ENCODE peak calls at places on chromosomes 1 and 21, in nine cellular contexts. A is SK-N-SH, R is transverse colon, U is H1, M is upper lobe of left lung, L is HepG2, F is A549, Z is K562, X is ovary. H is an unnamed sample. For H3K4me1, the result is how much of the 10 kb centered on the place peaks cover.

GRCh38 chr1:218164930-218165686 is 120.0 kb upstream of the RRP15 start:
- DNase-seq in A (peak), R (peak), U (peak), M (no peak), L (no peak), F (peak), Z (no peak), X (peak), H (no peak)

GRCh38 chr1:222975472-222976122 is 160.8 kb downstream of the DISP1 start:
- DNase-seq in A (no peak), R (no peak), U (no peak), M (no peak), L (no peak), F (no peak), Z (no peak), X (no peak), H (no peak)

GRCh38 chr21:25867041-25867440 is 132.3 kb downstream of the GABPA start:
- DNase-seq in A (peak), R (no peak), U (no peak), M (no peak), L (no peak), F (no peak), Z (no peak), X (no peak), H (no peak)

GRCh38 chr1:67793562-67793961 is 39.7 kb downstream of the GNG12 start:
- DNase-seq in A (no peak), R (no peak), U (no peak), M (no peak), L (no peak), F (no peak), Z (no peak), X (no peak), H (no peak)

GRCh38 chr1:178818416-178818815 is 52.5 kb downstream of the ANGPTL1 start:
- DNase-seq in A (no peak), R (no peak), U (no peak), M (no peak), L (no peak), F (no peak), Z (no peak), X (no peak), H (no peak)

GRCh38 chr21:35984654-35985366 is 75.5 kb downstream of the SETD4 start:
- DNase-seq in A (no peak), R (no peak), U (no peak), M (no peak), L (peak), F (no peak), Z (no peak), X (no peak), H (no peak)

GRCh38 chr21:21018841-21019240 is 20.6 kb downstream of the NCAM2 start:
- DNase-seq in A (no peak), R (no peak), U (no peak), M (no peak), L (no peak), F (no peak), Z (no peak), X (no peak), H (no peak)

GRCh38 chr1:225828706-225829344 is 18.9 kb downstream of the EPHX1 start:
- DNase-seq in A (no peak), R (no peak), U (no peak), M (no peak), L (no peak), F (no peak), Z (no peak), X (no peak), H (no peak)

GRCh38 chr1:53575141-53575947 is 116.1 kb downstream of the DMRTB1 start:
- DNase-seq in A (no peak), R (no peak), U (no peak), M (no peak), L (no peak), F (no peak), Z (no peak), X (no peak), H (no peak)

GRCh38 chr1:99662581-99663208 is 16.8 kb downstream of the PALMD start:
- DNase-seq in A (no peak), R (peak), U (no peak), M (peak), L (no peak), F (no peak), Z (no peak), X (peak), H (peak)

GRCh38 chr1:78651247-78651646 is 1.6 kb downstream of the IFI44 start:
- DNase-seq in A (no peak), R (no peak), U (no peak), M (peak), L (no peak), F (no peak), Z (no peak), X (no peak), H (no peak)

GRCh38 chr1:230753586-230754251 is 6.5 kb downstream of the CAPN9 start:
- DNase-seq in A (peak), R (peak), U (peak), M (peak), L (peak), F (no peak), Z (peak), X (peak), H (no peak)

GRCh38 chr1:198031086-198031485 is 113.9 kb downstream of the LHX9 start:
- DNase-seq in A (no peak), R (no peak), U (no peak), M (no peak), L (no peak), F (no peak), Z (no peak), X (no peak), H (no peak)

GRCh38 chr1:203069028-203069804 is 16.6 kb downstream of the MYOG start:
- DNase-seq in A (peak), R (no peak), U (no peak), M (no peak), L (no peak), F (no peak), Z (no peak), X (no peak), H (no peak)

GRCh38 chr1:29235955-29236742 is at the start of gene PTPRU:
- DNase-seq in A (peak), R (peak), U (peak), M (peak), L (peak), F (peak), Z (peak), X (peak), H (peak)

GRCh38 chr1:106194206-106194605 is 862.3 kb upstream of the PRMT6 start:
- DNase-seq in A (no peak), R (no peak), U (no peak), M (no peak), L (no peak), F (no peak), Z (no peak), X (no peak), H (no peak)

GRCh38 chr1:108708726-108709660 is 3.7 kb upstream of the FNDC7 start:
- DNase-seq in A (no peak), R (peak), U (peak), M (peak), L (no peak), F (peak), Z (no peak), X (no peak), H (no peak)

GRCh38 chr1:59026472-59026948 is 242.7 kb upstream of the JUN start:
- DNase-seq in A (no peak), R (no peak), U (no peak), M (no peak), L (no peak), F (no peak), Z (no peak), X (no peak), H (no peak)

GRCh38 chr1:238485062-238485905 is 594.6 kb upstream of the ZP4 start:
- DNase-seq in A (no peak), R (no peak), U (no peak), M (no peak), L (no peak), F (no peak), Z (no peak), X (no peak), H (no peak)

GRCh38 chr1:244137725-244138124 is 86.6 kb downstream of the ZBTB18 start:
- DNase-seq in A (no peak), R (no peak), U (no peak), M (no peak), L (no peak), F (no peak), Z (no peak), X (no peak), H (no peak)

GRCh38 chr1:51088474-51088873 is 13.6 kb upstream of the C1orf185 start:
- DNase-seq in A (no peak), R (no peak), U (no peak), M (no peak), L (no peak), F (no peak), Z (no peak), X (no peak), H (no peak)

GRCh38 chr1:112713466-112714312 is 1.4 kb downstream of the PPM1J start:
- DNase-seq in A (no peak), R (no peak), U (no peak), M (peak), L (no peak), F (no peak), Z (no peak), X (no peak), H (no peak)

GRCh38 chr1:154423303-154423987 is 18.3 kb downstream of the IL6R start:
- DNase-seq in A (no peak), R (no peak), U (no peak), M (no peak), L (no peak), F (no peak), Z (no peak), X (no peak), H (no peak)

GRCh38 chr1:109821831-109822745 is 58.4 kb upstream of the EPS8L3 start:
- DNase-seq in A (no peak), R (no peak), U (peak), M (peak), L (no peak), F (peak), Z (peak), X (no peak), H (no peak)

GRCh38 chr21:31409849-31410762 is 66.0 kb upstream of the TIAM1 start:
- DNase-seq in A (no peak), R (no peak), U (no peak), M (no peak), L (no peak), F (no peak), Z (no peak), X (no peak), H (no peak)

GRCh38 chr1:15314328-15315281 is 67.6 kb downstream of the FHAD1 start:
- DNase-seq in A (no peak), R (no peak), U (no peak), M (no peak), L (no peak), F (no peak), Z (no peak), X (no peak), H (no peak)

GRCh38 chr1:215547009-215547408 is 20.1 kb upstream of the KCTD3 start:
- DNase-seq in A (no peak), R (no peak), U (no peak), M (no peak), L (no peak), F (no peak), Z (no peak), X (no peak), H (no peak)

GRCh38 chr1:194069168-194069830 is 882.9 kb upstream of the B3GALT2 start:
- DNase-seq in A (no peak), R (peak), U (no peak), M (no peak), L (no peak), F (no peak), Z (no peak), X (peak), H (no peak)

GRCh38 chr1:66276229-66276628 is 257.7 kb upstream of the SGIP1 start:
- DNase-seq in A (no peak), R (no peak), U (no peak), M (no peak), L (no peak), F (no peak), Z (no peak), X (no peak), H (no peak)

GRCh38 chr1:60376196-60376595 is 302.6 kb upstream of the C1orf87 start:
- DNase-seq in A (no peak), R (no peak), U (no peak), M (no peak), L (no peak), F (no peak), Z (no peak), X (no peak), H (no peak)

DNA sequence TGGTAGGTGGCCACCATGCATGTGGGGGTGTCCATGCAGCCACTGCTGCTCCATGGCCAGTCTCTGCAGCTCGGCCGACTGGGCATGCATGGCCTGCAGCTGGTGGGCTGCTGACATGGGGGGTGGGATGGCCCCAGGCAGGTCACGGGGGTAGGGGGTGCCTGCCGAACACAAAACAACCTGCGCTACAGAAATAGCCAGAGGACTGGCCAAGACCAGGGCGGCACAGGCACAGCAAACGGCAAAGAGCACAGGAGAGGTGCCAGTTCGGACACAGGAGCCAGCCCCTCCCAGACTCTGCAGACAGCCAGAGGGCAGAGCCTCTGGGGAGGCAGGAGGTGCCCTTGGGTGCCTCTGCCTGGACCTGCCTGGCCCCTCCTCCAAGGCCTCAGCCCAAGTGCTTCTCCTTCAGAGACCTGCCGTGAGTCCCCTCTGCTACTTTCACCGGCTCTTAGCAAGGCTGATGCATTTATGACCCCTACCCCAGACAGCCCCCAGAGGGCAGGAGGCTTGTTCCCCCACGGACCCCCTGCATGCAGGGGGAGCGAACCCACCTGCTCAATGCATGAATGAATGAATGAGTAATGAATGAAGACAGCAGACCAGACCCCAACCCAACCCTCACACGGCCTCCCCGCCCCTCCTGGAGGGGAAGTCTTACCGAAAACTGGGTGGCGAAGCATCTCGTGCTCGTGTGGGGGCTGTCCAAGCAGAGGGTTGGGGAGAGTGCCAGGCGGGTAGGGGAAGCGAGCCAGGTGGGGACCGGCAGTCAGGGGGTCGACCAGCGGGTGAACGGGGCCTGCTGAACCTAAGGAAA is 37.7 kb downstream of the SLC45A1 start:
- DNase-seq in A (no peak), R (no peak), U (no peak), M (no peak), L (no peak), F (no peak), Z (no peak), X (peak), H (no peak)
- H3K4me1 ChIP-seq in A (under half), R (under half), U (under half), M (under half), L (under half), F (under half), Z (under half), X (under half), H (under half)

DNA sequence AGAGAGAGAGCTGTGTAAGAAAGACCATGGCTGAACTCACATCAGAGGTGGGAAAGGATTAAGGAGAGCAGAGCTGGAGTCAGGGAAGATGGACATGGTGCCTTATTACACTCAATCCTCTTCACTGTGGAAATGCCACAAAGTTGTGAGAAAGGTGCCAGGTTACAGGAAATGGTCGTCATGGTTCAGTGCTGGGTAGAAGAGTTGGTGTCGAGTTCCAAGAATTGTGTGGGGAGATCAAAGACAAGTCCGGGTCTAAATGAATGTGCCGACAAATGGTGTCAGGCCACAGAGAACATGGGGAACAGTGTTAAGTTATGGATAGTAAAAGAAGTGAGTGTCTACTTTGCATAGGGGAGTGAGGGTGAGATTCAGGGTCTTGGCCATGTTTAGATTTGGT is 40.9 kb downstream of the LAMC2 start:
- DNase-seq in A (no peak), R (no peak), U (no peak), M (no peak), L (no peak), F (no peak), Z (no peak), X (no peak), H (no peak)
- TF ChIP-seq EP300 in A (no peak), R (no peak), U (no peak), M (no peak), L (no peak), F (no peak), Z (no peak), X (no peak), H (no peak)

GRCh38 chr1:201712387-201713092 is 116.4 kb upstream of the IPO9 start:
- DNase-seq in A (no peak), R (no peak), U (no peak), M (no peak), L (no peak), F (no peak), Z (no peak), X (peak), H (no peak)

GRCh38 chr1:201711101-201711597 is 117.8 kb upstream of the IPO9 start:
- DNase-seq in A (no peak), R (no peak), U (no peak), M (no peak), L (no peak), F (no peak), Z (no peak), X (no peak), H (no peak)

GRCh38 chr1:201713093-201713810 is 115.7 kb upstream of the IPO9 start:
- DNase-seq in A (no peak), R (peak), U (no peak), M (peak), L (no peak), F (peak), Z (no peak), X (peak), H (peak)

GRCh38 chr1:201710632-201711031 is 118.3 kb upstream of the IPO9 start:
- DNase-seq in A (no peak), R (no peak), U (no peak), M (no peak), L (no peak), F (no peak), Z (no peak), X (no peak), H (no peak)

GRCh38 chr1:201711811-201712210 is 117.1 kb upstream of the IPO9 start:
- DNase-seq in A (no peak), R (no peak), U (no peak), M (no peak), L (no peak), F (no peak), Z (no peak), X (no peak), H (no peak)
- H3K4me1 ChIP-seq in A (under half), R (half or more), U (under half), M (half or more), L (under half), F (half or more), Z (under half), X (under half), H (half or more)

GRCh38 chr1:24155011-24155782 is 12.3 kb upstream of the IL22RA1 start:
- DNase-seq in A (peak), R (peak), U (peak), M (peak), L (peak), F (peak), Z (peak), X (no peak), H (no peak)
- TF ChIP-seq EP300 in A (no peak), R (no peak), U (no peak), M (no peak), L (no peak), F (no peak), Z (no peak), X (no peak), H (no peak)

GRCh38 chr1:234965128-234965527 is 163.5 kb downstream of the TOMM20 start:
- DNase-seq in A (no peak), R (no peak), U (no peak), M (no peak), L (no peak), F (no peak), Z (no peak), X (no peak), H (no peak)

GRCh38 chr1:234968470-234968869 is 160.2 kb downstream of the TOMM20 start:
- DNase-seq in A (no peak), R (no peak), U (no peak), M (no peak), L (no peak), F (no peak), Z (no peak), X (no peak), H (no peak)

GRCh38 chr1:234969630-234970370 is 158.8 kb downstream of the TOMM20 start:
- DNase-seq in A (peak), R (no peak), U (peak), M (peak), L (no peak), F (no peak), Z (no peak), X (peak), H (peak)

GRCh38 chr1:234969011-234969441 is 159.6 kb downstream of the TOMM20 start:
- DNase-seq in A (no peak), R (no peak), U (no peak), M (no peak), L (no peak), F (no peak), Z (no peak), X (no peak), H (no peak)

DNA sequence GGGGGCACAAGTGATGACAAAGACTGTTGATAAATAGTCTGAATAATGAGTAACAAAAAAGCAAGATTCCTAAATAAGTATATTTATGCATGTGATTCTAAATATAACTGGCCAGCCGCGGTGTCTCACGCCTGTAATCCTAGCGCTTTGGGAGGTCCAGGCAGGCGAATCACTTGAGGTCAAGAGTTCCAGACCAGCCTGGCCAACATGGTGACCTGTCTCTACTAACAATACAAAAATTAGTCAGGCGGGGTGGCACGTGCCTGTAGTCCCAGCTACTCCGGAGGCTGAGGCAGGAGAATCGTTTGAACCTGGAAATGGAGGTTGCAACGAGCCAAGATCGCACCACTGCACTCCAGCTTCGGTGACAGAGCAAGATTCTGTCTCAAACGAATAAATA is 161.5 kb downstream of the TOMM20 start:
- DNase-seq in A (no peak), R (no peak), U (no peak), M (no peak), L (no peak), F (no peak), Z (no peak), X (no peak), H (no peak)
- H3K4me1 ChIP-seq in A (under half), R (half or more), U (under half), M (half or more), L (half or more), F (half or more), Z (half or more), X (under half), H (half or more)

GRCh38 chr1:24384251-24385090 is 29.1 kb downstream of the STPG1 start:
- DNase-seq in A (no peak), R (peak), U (peak), M (peak), L (no peak), F (no peak), Z (no peak), X (no peak), H (no peak)
- TF ChIP-seq EP300 in A (no peak), R (no peak), U (no peak), M (no peak), L (no peak), F (no peak), Z (no peak), X (no peak), H (no peak)

DNA sequence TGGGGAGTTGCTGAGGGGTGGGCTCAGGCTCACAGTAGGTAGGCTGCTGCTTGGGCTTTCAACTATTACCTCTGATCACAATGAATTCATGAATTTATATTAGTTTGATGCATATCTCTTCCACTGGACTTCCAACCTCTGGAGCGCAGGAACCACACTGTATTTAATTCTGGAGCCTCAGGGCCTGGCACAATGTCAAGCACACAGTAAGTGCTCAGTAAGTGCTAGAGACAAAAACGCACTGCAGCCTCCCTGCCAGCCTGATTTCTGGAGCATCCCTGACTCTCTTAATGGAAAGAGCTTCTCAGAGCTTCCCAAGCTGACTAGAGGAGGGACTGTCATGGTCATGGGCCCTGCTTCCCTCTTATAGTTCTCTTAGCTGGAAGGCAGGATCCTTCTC is 33.8 kb downstream of the NUAK2 start:
- DNase-seq in A (no peak), R (no peak), U (no peak), M (peak), L (no peak), F (no peak), Z (no peak), X (no peak), H (no peak)
- H3K4me1 ChIP-seq in A (under half), R (under half), U (under half), M (half or more), L (half or more), F (half or more), Z (under half), X (under half), H (under half)

GRCh38 chr1:46134660-46135331 is 2.4 kb upstream of the PIK3R3 start:
- DNase-seq in A (no peak), R (no peak), U (no peak), M (peak), L (no peak), F (no peak), Z (no peak), X (no peak), H (no peak)
- TF ChIP-seq EP300 in A (no peak), R (no peak), U (no peak), M (no peak), L (no peak), F (no peak), Z (no peak), X (no peak), H (peak)

H was measured in tibial nerve.